ENCODE peak calls at places on chromosomes 5 and 9, in eight cellular contexts. A, X, H, P, Q, C, F and U are unnamed samples.

GRCh38 chr5:149452007-149452664 is 73.0 kb upstream of the IL17B start:
- DNase-seq in F (peak; percentile 68), C (peak; percentile 49), X (no peak), Q (no peak), P (peak; percentile 56), A (no peak), H (peak; percentile 61), U (peak; percentile 72)

GRCh38 chr9:93061260-93061751 is 2.8 kb downstream of the SUSD3 start:
- DNase-seq in C (no peak), P (no peak), A (no peak), F (no peak), X (no peak), Q (no peak), H (no peak), U (no peak)

GRCh38 chr5:177220576-177220975 is 82.9 kb downstream of the RAB24 start:
- DNase-seq in A (no peak), X (no peak), P (no peak), Q (no peak), H (no peak), F (no peak), C (no peak), U (no peak)

GRCh38 chr5:181126841-181127240 is 4.1 kb downstream of the OR2V1 start:
- DNase-seq in H (no peak), P (no peak), F (no peak), X (no peak), A (no peak), C (no peak), Q (no peak), U (no peak)

GRCh38 chr5:177310757-177311173 is 933 bp downstream of the MXD3 start:
- DNase-seq in P (no peak), F (no peak), Q (no peak), C (no peak), H (no peak), A (no peak), X (no peak), U (peak; percentile 48)

GRCh38 chr5:2685651-2686050 is 65.8 kb downstream of the IRX2 start:
- DNase-seq in X (no peak), C (no peak), H (no peak), P (peak; percentile 15), A (no peak), F (no peak), Q (no peak), U (no peak)

GRCh38 chr5:78095119-78095518 is 199.4 kb downstream of the AP3B1 start:
- DNase-seq in P (no peak), H (no peak), C (no peak), A (no peak), X (no peak), Q (no peak), F (no peak), U (no peak)

GRCh38 chr9:131982683-131983239 is 96.9 kb downstream of the MED27 start:
- DNase-seq in P (no peak), H (no peak), C (no peak), F (no peak), A (no peak), X (no peak), Q (no peak), U (no peak)

GRCh38 chr9:121179930-121180681 is 21.6 kb downstream of the RAB14 start:
- DNase-seq in X (no peak), H (no peak), P (no peak), A (no peak), Q (no peak), C (no peak), F (no peak), U (no peak)

GRCh38 chr5:80156156-80156555 is 99.7 kb downstream of the SERINC5 start:
- DNase-seq in A (no peak), C (no peak), H (no peak), Q (no peak), F (no peak), X (no peak), P (no peak), U (no peak)